ENCODE peak calls at places on chromosomes 12 and 14, in seven cellular contexts. P is HEK293T; T is C1 segment of cervical spinal cord; X is activated CD4-positive, alpha-beta T cell treated with anti-CD3 and anti-CD28 coated beads, Interleukin-2, amount 50 U/mL, for 4 hours; F is activated T-helper 1 cell treated with anti-CD3 and anti-CD28 coated beads, Interleukin-2, amount 50 U/mL, for 16 hours; U is effector CD4-positive, alpha-beta T cell; S is left ventricle myocardium inferior. V is an unnamed sample.

GRCh38 chr12:115000038-115000437 is 316.1 kb upstream of the TBX3 start:
- DNase-seq in X (no peak), F (no peak), S (no peak), T (no peak), U (no peak), P (no peak), V (peak; percentile 16)

GRCh38 chr14:74620497-74620921 is 8.5 kb upstream of the LTBP2 start:
- DNase-seq in P (no peak), F (no peak), U (no peak), S (no peak), X (peak; percentile 6), T (no peak), V (peak; percentile 97)

GRCh38 chr12:29066061-29066588 is 83.0 kb upstream of the FAR2 start:
- DNase-seq in X (no peak), P (no peak), U (no peak), F (no peak), T (peak; percentile 73), S (no peak), V (peak; percentile 33)

GRCh38 chr12:49708851-49709250 is 1.6 kb upstream of the FMNL3 start:
- DNase-seq in X (no peak), F (no peak), P (no peak), T (no peak), U (no peak), S (no peak), V (no peak)

GRCh38 chr14:91245029-91245428 is 525 bp upstream of the GPR68 start:
- DNase-seq in U (peak; percentile 66), X (peak; percentile 69), S (no peak), P (no peak), F (peak; percentile 58), T (no peak), V (no peak)

GRCh38 chr12:39606712-39607423 is 12.7 kb downstream of the ABCD2 start:
- DNase-seq in F (no peak), X (no peak), P (no peak), U (no peak), S (no peak), T (no peak), V (no peak)

GRCh38 chr14:96039633-96040311 is 610 bp downstream of the C14orf132 start:
- DNase-seq in X (no peak), F (no peak), S (no peak), T (peak; percentile 20), P (peak; percentile 27), U (no peak), V (peak; percentile 4)

GRCh38 chr12:91574391-91574790 is 391.8 kb upstream of the DCN start:
- DNase-seq in X (no peak), T (no peak), P (no peak), S (no peak), U (no peak), F (no peak), V (no peak)

GRCh38 chr14:100417466-100417865 is 94.3 kb downstream of the SLC25A47 start:
- DNase-seq in P (peak; percentile 58), U (no peak), T (peak; percentile 26), F (no peak), S (no peak), X (no peak), V (peak; percentile 91)

GRCh38 chr12:106345739-106346138 is 11.8 kb upstream of the POLR3B start:
- DNase-seq in F (no peak), T (peak; percentile 11), U (no peak), S (no peak), X (no peak), P (peak; percentile 21), V (peak; percentile 85)

GRCh38 chr12:122646568-122647220 is 56.5 kb downstream of the HCAR2 start:
- DNase-seq in S (no peak), P (no peak), T (no peak), X (peak; percentile 56), U (no peak), F (peak; percentile 29), V (no peak)

GRCh38 chr14:95101736-95102677 is 55.3 kb downstream of the DICER1 start:
- DNase-seq in S (no peak), P (no peak), T (no peak), U (no peak), F (no peak), X (no peak), V (no peak)

GRCh38 chr12:18242380-18243089 is 18.8 kb upstream of the PIK3C2G start:
- DNase-seq in T (no peak), U (no peak), S (no peak), F (no peak), X (no peak), P (no peak), V (no peak)

GRCh38 chr14:104288272-104288671 is 149.9 kb downstream of the KIF26A start:
- DNase-seq in P (no peak), U (no peak), S (peak; percentile 2), T (no peak), X (no peak), F (no peak), V (no peak)

GRCh38 chr12:4714879-4715278 is 5.3 kb upstream of the GALNT8 start:
- DNase-seq in S (no peak), X (no peak), P (no peak), U (no peak), T (no peak), F (no peak), V (no peak)

GRCh38 chr12:108884116-108885012 is 4.5 kb downstream of the DAO start:
- DNase-seq in T (no peak), P (peak; percentile 68), X (peak; percentile 59), S (peak; percentile 39), U (peak; percentile 55), F (peak; percentile 30), V (peak; percentile 68)

GRCh38 chr14:103501041-103501870 is 21.4 kb downstream of the CKB start:
- DNase-seq in U (no peak), X (no peak), P (no peak), F (no peak), T (no peak), S (no peak), V (no peak)

GRCh38 chr12:121578230-121579189 is 2.3 kb downstream of the KDM2B start:
- DNase-seq in S (peak; percentile 21), X (no peak), T (peak; percentile 13), U (no peak), F (no peak), P (no peak), V (peak; percentile 29)

GRCh38 chr14:85087201-85087600 is 442.7 kb upstream of the FLRT2 start:
- DNase-seq in P (no peak), T (no peak), U (no peak), F (no peak), X (no peak), S (no peak), V (no peak)

GRCh38 chr14:69719501-69719951 is 47.4 kb upstream of the SRSF5 start:
- DNase-seq in X (no peak), T (no peak), U (no peak), S (peak; percentile 50), P (no peak), F (no peak), V (peak; percentile 95)

GRCh38 chr12:40723001-40723400 is 30.8 kb downstream of the CNTN1 start:
- DNase-seq in P (no peak), U (no peak), X (no peak), T (no peak), F (no peak), S (no peak), V (no peak)

GRCh38 chr12:120221576-120221900 is 20.6 kb upstream of the RPLP0 start:
- DNase-seq in P (no peak), F (no peak), T (no peak), S (no peak), X (no peak), U (no peak), V (no peak)

GRCh38 chr12:113214938-113215400 is 6.3 kb upstream of the TPCN1 start:
- DNase-seq in S (peak; percentile 67), U (no peak), P (no peak), X (no peak), F (no peak), T (peak; percentile 36), V (peak; percentile 76)

GRCh38 chr12:45933504-45933903 is 56.9 kb downstream of the SCAF11 start:
- DNase-seq in F (no peak), P (no peak), T (no peak), X (no peak), S (no peak), U (no peak), V (no peak)

GRCh38 chr14:104423715-104424405 is 155.7 kb upstream of the C14orf180 start:
- DNase-seq in P (no peak), T (no peak), U (no peak), X (no peak), S (no peak), F (no peak), V (no peak)

GRCh38 chr14:69631509-69631908 is 20.1 kb downstream of the SUSD6 start:
- DNase-seq in P (no peak), F (no peak), X (no peak), S (no peak), U (no peak), T (no peak), V (no peak)

GRCh38 chr12:57631566-57632368 is 1.2 kb downstream of the B4GALNT1 start:
- DNase-seq in P (no peak), U (no peak), X (no peak), F (no peak), S (no peak), T (no peak), V (no peak)